ENCODE peak calls at places on chromosomes 16 and 17, in ten cellular contexts. One of them, this sample, is unnamed.

GRCh38 chr17:21193031-21193430 is 20.9 kb downstream of the TMEM11 start:
- DNase-seq in OCI-LY7: no peak
- DNase-seq in activated CD4-positive, alpha-beta T cell treated with anti-CD3 and anti-CD28 coated beads, Interleukin-2, amount 50 U/mL, for 48 hours: no peak
- DNase-seq in neural crest cell: no peak
- DNase-seq in NCI-H1105: no peak
- DNase-seq in stimulated activated naive CD8-positive, alpha-beta T cell treated with anti-CD3 and anti-CD28 coated beads, Interleukin-15, Interleukin-2, amounts not matched to agents 100 U/mL and 50 U/mL, for 24 hours: no peak
- DNase-seq in substantia nigra: no peak
- DNase-seq in amniotic stem cell: no peak
- DNase-seq in stimulated activated CD4-positive, alpha-beta T cell treated with anti-CD3 and anti-CD28 coated beads, Interleukin-1b, Interleukin-23, amount 100 ng/mL, for 1 hour: no peak
- DNase-seq in HEK293T: no peak
- DNase-seq in this sample: no peak

GRCh38 chr16:27671410-27671809 is 121.5 kb downstream of the KATNIP start:
- DNase-seq in OCI-LY7: no peak
- DNase-seq in activated CD4-positive, alpha-beta T cell treated with anti-CD3 and anti-CD28 coated beads, Interleukin-2, amount 50 U/mL, for 48 hours: no peak
- DNase-seq in neural crest cell: no peak
- DNase-seq in NCI-H1105: no peak
- DNase-seq in stimulated activated naive CD8-positive, alpha-beta T cell treated with anti-CD3 and anti-CD28 coated beads, Interleukin-15, Interleukin-2, amounts not matched to agents 100 U/mL and 50 U/mL, for 24 hours: no peak
- DNase-seq in substantia nigra: no peak
- DNase-seq in amniotic stem cell: no peak
- DNase-seq in stimulated activated CD4-positive, alpha-beta T cell treated with anti-CD3 and anti-CD28 coated beads, Interleukin-1b, Interleukin-23, amount 100 ng/mL, for 1 hour: no peak
- DNase-seq in HEK293T: no peak
- DNase-seq in this sample: no peak

GRCh38 chr17:79126139-79126538 is 51.5 kb downstream of the ENGASE start:
- DNase-seq in OCI-LY7: peak
- DNase-seq in activated CD4-positive, alpha-beta T cell treated with anti-CD3 and anti-CD28 coated beads, Interleukin-2, amount 50 U/mL, for 48 hours: no peak
- DNase-seq in neural crest cell: no peak
- DNase-seq in NCI-H1105: no peak
- DNase-seq in stimulated activated naive CD8-positive, alpha-beta T cell treated with anti-CD3 and anti-CD28 coated beads, Interleukin-15, Interleukin-2, amounts not matched to agents 100 U/mL and 50 U/mL, for 24 hours: no peak
- DNase-seq in substantia nigra: no peak
- DNase-seq in amniotic stem cell: no peak
- DNase-seq in stimulated activated CD4-positive, alpha-beta T cell treated with anti-CD3 and anti-CD28 coated beads, Interleukin-1b, Interleukin-23, amount 100 ng/mL, for 1 hour: no peak
- DNase-seq in HEK293T: no peak
- DNase-seq in this sample: no peak

GRCh38 chr16:8887952-8888560 is 5.9 kb downstream of the LITAFD start:
- DNase-seq in OCI-LY7: no peak
- DNase-seq in activated CD4-positive, alpha-beta T cell treated with anti-CD3 and anti-CD28 coated beads, Interleukin-2, amount 50 U/mL, for 48 hours: no peak
- DNase-seq in neural crest cell: no peak
- DNase-seq in NCI-H1105: no peak
- DNase-seq in stimulated activated naive CD8-positive, alpha-beta T cell treated with anti-CD3 and anti-CD28 coated beads, Interleukin-15, Interleukin-2, amounts not matched to agents 100 U/mL and 50 U/mL, for 24 hours: no peak
- DNase-seq in substantia nigra: peak
- DNase-seq in amniotic stem cell: no peak
- DNase-seq in stimulated activated CD4-positive, alpha-beta T cell treated with anti-CD3 and anti-CD28 coated beads, Interleukin-1b, Interleukin-23, amount 100 ng/mL, for 1 hour: no peak
- DNase-seq in HEK293T: no peak
- DNase-seq in this sample: peak

GRCh38 chr17:32240745-32241144 is 24.9 kb upstream of the RHBDL3 start:
- DNase-seq in OCI-LY7: no peak
- DNase-seq in activated CD4-positive, alpha-beta T cell treated with anti-CD3 and anti-CD28 coated beads, Interleukin-2, amount 50 U/mL, for 48 hours: no peak
- DNase-seq in neural crest cell: no peak
- DNase-seq in NCI-H1105: no peak
- DNase-seq in stimulated activated naive CD8-positive, alpha-beta T cell treated with anti-CD3 and anti-CD28 coated beads, Interleukin-15, Interleukin-2, amounts not matched to agents 100 U/mL and 50 U/mL, for 24 hours: no peak
- DNase-seq in substantia nigra: no peak
- DNase-seq in amniotic stem cell: no peak
- DNase-seq in stimulated activated CD4-positive, alpha-beta T cell treated with anti-CD3 and anti-CD28 coated beads, Interleukin-1b, Interleukin-23, amount 100 ng/mL, for 1 hour: no peak
- DNase-seq in HEK293T: no peak
- DNase-seq in this sample: no peak

GRCh38 chr16:88348377-88349152 is 34.2 kb upstream of the ZNF469 start:
- DNase-seq in OCI-LY7: no peak
- DNase-seq in activated CD4-positive, alpha-beta T cell treated with anti-CD3 and anti-CD28 coated beads, Interleukin-2, amount 50 U/mL, for 48 hours: no peak
- DNase-seq in neural crest cell: no peak
- DNase-seq in NCI-H1105: no peak
- DNase-seq in stimulated activated naive CD8-positive, alpha-beta T cell treated with anti-CD3 and anti-CD28 coated beads, Interleukin-15, Interleukin-2, amounts not matched to agents 100 U/mL and 50 U/mL, for 24 hours: no peak
- DNase-seq in substantia nigra: no peak
- DNase-seq in amniotic stem cell: no peak
- DNase-seq in stimulated activated CD4-positive, alpha-beta T cell treated with anti-CD3 and anti-CD28 coated beads, Interleukin-1b, Interleukin-23, amount 100 ng/mL, for 1 hour: no peak
- DNase-seq in HEK293T: no peak
- DNase-seq in this sample: no peak

GRCh38 chr17:7019406-7019805 is 3.4 kb upstream of the BCL6B start:
- DNase-seq in OCI-LY7: no peak
- DNase-seq in activated CD4-positive, alpha-beta T cell treated with anti-CD3 and anti-CD28 coated beads, Interleukin-2, amount 50 U/mL, for 48 hours: no peak
- DNase-seq in neural crest cell: no peak
- DNase-seq in NCI-H1105: no peak
- DNase-seq in stimulated activated naive CD8-positive, alpha-beta T cell treated with anti-CD3 and anti-CD28 coated beads, Interleukin-15, Interleukin-2, amounts not matched to agents 100 U/mL and 50 U/mL, for 24 hours: no peak
- DNase-seq in substantia nigra: no peak
- DNase-seq in amniotic stem cell: no peak
- DNase-seq in stimulated activated CD4-positive, alpha-beta T cell treated with anti-CD3 and anti-CD28 coated beads, Interleukin-1b, Interleukin-23, amount 100 ng/mL, for 1 hour: no peak
- DNase-seq in HEK293T: no peak
- DNase-seq in this sample: no peak

GRCh38 chr17:50559674-50560184 is 786 bp upstream of the CACNA1G start:
- DNase-seq in OCI-LY7: no peak
- DNase-seq in activated CD4-positive, alpha-beta T cell treated with anti-CD3 and anti-CD28 coated beads, Interleukin-2, amount 50 U/mL, for 48 hours: peak
- DNase-seq in neural crest cell: peak
- DNase-seq in NCI-H1105: no peak
- DNase-seq in stimulated activated naive CD8-positive, alpha-beta T cell treated with anti-CD3 and anti-CD28 coated beads, Interleukin-15, Interleukin-2, amounts not matched to agents 100 U/mL and 50 U/mL, for 24 hours: peak
- DNase-seq in substantia nigra: no peak
- DNase-seq in amniotic stem cell: no peak
- DNase-seq in stimulated activated CD4-positive, alpha-beta T cell treated with anti-CD3 and anti-CD28 coated beads, Interleukin-1b, Interleukin-23, amount 100 ng/mL, for 1 hour: no peak
- DNase-seq in HEK293T: peak
- DNase-seq in this sample: no peak

GRCh38 chr16:399278-400019 is 2.2 kb upstream of the DECR2 start:
- DNase-seq in OCI-LY7: no peak
- DNase-seq in activated CD4-positive, alpha-beta T cell treated with anti-CD3 and anti-CD28 coated beads, Interleukin-2, amount 50 U/mL, for 48 hours: no peak
- DNase-seq in neural crest cell: no peak
- DNase-seq in NCI-H1105: no peak
- DNase-seq in stimulated activated naive CD8-positive, alpha-beta T cell treated with anti-CD3 and anti-CD28 coated beads, Interleukin-15, Interleukin-2, amounts not matched to agents 100 U/mL and 50 U/mL, for 24 hours: no peak
- DNase-seq in substantia nigra: no peak
- DNase-seq in amniotic stem cell: no peak
- DNase-seq in stimulated activated CD4-positive, alpha-beta T cell treated with anti-CD3 and anti-CD28 coated beads, Interleukin-1b, Interleukin-23, amount 100 ng/mL, for 1 hour: no peak
- DNase-seq in HEK293T: no peak
- DNase-seq in this sample: no peak

GRCh38 chr16:53968896-53969295 is 264.9 kb downstream of the FTO start:
- DNase-seq in OCI-LY7: no peak
- DNase-seq in activated CD4-positive, alpha-beta T cell treated with anti-CD3 and anti-CD28 coated beads, Interleukin-2, amount 50 U/mL, for 48 hours: no peak
- DNase-seq in neural crest cell: no peak
- DNase-seq in NCI-H1105: no peak
- DNase-seq in stimulated activated naive CD8-positive, alpha-beta T cell treated with anti-CD3 and anti-CD28 coated beads, Interleukin-15, Interleukin-2, amounts not matched to agents 100 U/mL and 50 U/mL, for 24 hours: no peak
- DNase-seq in substantia nigra: no peak
- DNase-seq in amniotic stem cell: no peak
- DNase-seq in stimulated activated CD4-positive, alpha-beta T cell treated with anti-CD3 and anti-CD28 coated beads, Interleukin-1b, Interleukin-23, amount 100 ng/mL, for 1 hour: no peak
- DNase-seq in HEK293T: no peak
- DNase-seq in this sample: no peak

GRCh38 chr16:79171504-79172240 is 428.9 kb downstream of the MAF start:
- DNase-seq in OCI-LY7: no peak
- DNase-seq in activated CD4-positive, alpha-beta T cell treated with anti-CD3 and anti-CD28 coated beads, Interleukin-2, amount 50 U/mL, for 48 hours: no peak
- DNase-seq in neural crest cell: no peak
- DNase-seq in NCI-H1105: peak
- DNase-seq in stimulated activated naive CD8-positive, alpha-beta T cell treated with anti-CD3 and anti-CD28 coated beads, Interleukin-15, Interleukin-2, amounts not matched to agents 100 U/mL and 50 U/mL, for 24 hours: no peak
- DNase-seq in substantia nigra: no peak
- DNase-seq in amniotic stem cell: no peak
- DNase-seq in stimulated activated CD4-positive, alpha-beta T cell treated with anti-CD3 and anti-CD28 coated beads, Interleukin-1b, Interleukin-23, amount 100 ng/mL, for 1 hour: no peak
- DNase-seq in HEK293T: peak
- DNase-seq in this sample: no peak

GRCh38 chr17:40678902-40679522 is 14.0 kb upstream of the KRT222 start:
- DNase-seq in OCI-LY7: no peak
- DNase-seq in activated CD4-positive, alpha-beta T cell treated with anti-CD3 and anti-CD28 coated beads, Interleukin-2, amount 50 U/mL, for 48 hours: no peak
- DNase-seq in neural crest cell: no peak
- DNase-seq in NCI-H1105: no peak
- DNase-seq in stimulated activated naive CD8-positive, alpha-beta T cell treated with anti-CD3 and anti-CD28 coated beads, Interleukin-15, Interleukin-2, amounts not matched to agents 100 U/mL and 50 U/mL, for 24 hours: no peak
- DNase-seq in substantia nigra: no peak
- DNase-seq in amniotic stem cell: no peak
- DNase-seq in stimulated activated CD4-positive, alpha-beta T cell treated with anti-CD3 and anti-CD28 coated beads, Interleukin-1b, Interleukin-23, amount 100 ng/mL, for 1 hour: no peak
- DNase-seq in HEK293T: no peak
- DNase-seq in this sample: no peak

GRCh38 chr17:45001310-45001709 is 33.2 kb upstream of the C1QL1 start:
- DNase-seq in OCI-LY7: no peak
- DNase-seq in activated CD4-positive, alpha-beta T cell treated with anti-CD3 and anti-CD28 coated beads, Interleukin-2, amount 50 U/mL, for 48 hours: no peak
- DNase-seq in neural crest cell: no peak
- DNase-seq in NCI-H1105: no peak
- DNase-seq in stimulated activated naive CD8-positive, alpha-beta T cell treated with anti-CD3 and anti-CD28 coated beads, Interleukin-15, Interleukin-2, amounts not matched to agents 100 U/mL and 50 U/mL, for 24 hours: no peak
- DNase-seq in substantia nigra: no peak
- DNase-seq in amniotic stem cell: no peak
- DNase-seq in stimulated activated CD4-positive, alpha-beta T cell treated with anti-CD3 and anti-CD28 coated beads, Interleukin-1b, Interleukin-23, amount 100 ng/mL, for 1 hour: no peak
- DNase-seq in HEK293T: no peak
- DNase-seq in this sample: no peak

GRCh38 chr17:4110152-4110551 is 32.7 kb downstream of the ZZEF1 start:
- DNase-seq in OCI-LY7: no peak
- DNase-seq in activated CD4-positive, alpha-beta T cell treated with anti-CD3 and anti-CD28 coated beads, Interleukin-2, amount 50 U/mL, for 48 hours: no peak
- DNase-seq in neural crest cell: no peak
- DNase-seq in NCI-H1105: no peak
- DNase-seq in stimulated activated naive CD8-positive, alpha-beta T cell treated with anti-CD3 and anti-CD28 coated beads, Interleukin-15, Interleukin-2, amounts not matched to agents 100 U/mL and 50 U/mL, for 24 hours: no peak
- DNase-seq in substantia nigra: no peak
- DNase-seq in amniotic stem cell: no peak
- DNase-seq in stimulated activated CD4-positive, alpha-beta T cell treated with anti-CD3 and anti-CD28 coated beads, Interleukin-1b, Interleukin-23, amount 100 ng/mL, for 1 hour: no peak
- DNase-seq in HEK293T: no peak
- DNase-seq in this sample: no peak

GRCh38 chr17:50511058-50511457 is 2.8 kb downstream of the MYCBPAP start:
- DNase-seq in OCI-LY7: no peak
- DNase-seq in activated CD4-positive, alpha-beta T cell treated with anti-CD3 and anti-CD28 coated beads, Interleukin-2, amount 50 U/mL, for 48 hours: peak
- DNase-seq in neural crest cell: no peak
- DNase-seq in NCI-H1105: no peak
- DNase-seq in stimulated activated naive CD8-positive, alpha-beta T cell treated with anti-CD3 and anti-CD28 coated beads, Interleukin-15, Interleukin-2, amounts not matched to agents 100 U/mL and 50 U/mL, for 24 hours: peak
- DNase-seq in substantia nigra: no peak
- DNase-seq in amniotic stem cell: no peak
- DNase-seq in stimulated activated CD4-positive, alpha-beta T cell treated with anti-CD3 and anti-CD28 coated beads, Interleukin-1b, Interleukin-23, amount 100 ng/mL, for 1 hour: no peak
- DNase-seq in HEK293T: no peak
- DNase-seq in this sample: no peak

GRCh38 chr17:63945851-63946439 is 13.8 kb upstream of the CD79B start:
- DNase-seq in OCI-LY7: peak
- DNase-seq in activated CD4-positive, alpha-beta T cell treated with anti-CD3 and anti-CD28 coated beads, Interleukin-2, amount 50 U/mL, for 48 hours: no peak
- DNase-seq in neural crest cell: no peak
- DNase-seq in NCI-H1105: no peak
- DNase-seq in stimulated activated naive CD8-positive, alpha-beta T cell treated with anti-CD3 and anti-CD28 coated beads, Interleukin-15, Interleukin-2, amounts not matched to agents 100 U/mL and 50 U/mL, for 24 hours: peak
- DNase-seq in substantia nigra: no peak
- DNase-seq in amniotic stem cell: no peak
- DNase-seq in stimulated activated CD4-positive, alpha-beta T cell treated with anti-CD3 and anti-CD28 coated beads, Interleukin-1b, Interleukin-23, amount 100 ng/mL, for 1 hour: no peak
- DNase-seq in HEK293T: no peak
- DNase-seq in this sample: no peak

GRCh38 chr17:5821057-5821456 is 236.7 kb upstream of the NLRP1 start:
- DNase-seq in OCI-LY7: no peak
- DNase-seq in activated CD4-positive, alpha-beta T cell treated with anti-CD3 and anti-CD28 coated beads, Interleukin-2, amount 50 U/mL, for 48 hours: no peak
- DNase-seq in neural crest cell: no peak
- DNase-seq in NCI-H1105: no peak
- DNase-seq in stimulated activated naive CD8-positive, alpha-beta T cell treated with anti-CD3 and anti-CD28 coated beads, Interleukin-15, Interleukin-2, amounts not matched to agents 100 U/mL and 50 U/mL, for 24 hours: peak
- DNase-seq in substantia nigra: no peak
- DNase-seq in amniotic stem cell: no peak
- DNase-seq in stimulated activated CD4-positive, alpha-beta T cell treated with anti-CD3 and anti-CD28 coated beads, Interleukin-1b, Interleukin-23, amount 100 ng/mL, for 1 hour: no peak
- DNase-seq in HEK293T: no peak
- DNase-seq in this sample: no peak

GRCh38 chr17:77622627-77623026 is 335.9 kb upstream of the TNRC6C start:
- DNase-seq in OCI-LY7: no peak
- DNase-seq in activated CD4-positive, alpha-beta T cell treated with anti-CD3 and anti-CD28 coated beads, Interleukin-2, amount 50 U/mL, for 48 hours: no peak
- DNase-seq in neural crest cell: no peak
- DNase-seq in NCI-H1105: peak
- DNase-seq in stimulated activated naive CD8-positive, alpha-beta T cell treated with anti-CD3 and anti-CD28 coated beads, Interleukin-15, Interleukin-2, amounts not matched to agents 100 U/mL and 50 U/mL, for 24 hours: no peak
- DNase-seq in substantia nigra: no peak
- DNase-seq in amniotic stem cell: no peak
- DNase-seq in stimulated activated CD4-positive, alpha-beta T cell treated with anti-CD3 and anti-CD28 coated beads, Interleukin-1b, Interleukin-23, amount 100 ng/mL, for 1 hour: no peak
- DNase-seq in HEK293T: no peak
- DNase-seq in this sample: no peak

GRCh38 chr16:89860747-89861304 is 12.6 kb upstream of the TCF25 start:
- DNase-seq in OCI-LY7: peak
- DNase-seq in activated CD4-positive, alpha-beta T cell treated with anti-CD3 and anti-CD28 coated beads, Interleukin-2, amount 50 U/mL, for 48 hours: peak
- DNase-seq in neural crest cell: peak
- DNase-seq in NCI-H1105: peak
- DNase-seq in stimulated activated naive CD8-positive, alpha-beta T cell treated with anti-CD3 and anti-CD28 coated beads, Interleukin-15, Interleukin-2, amounts not matched to agents 100 U/mL and 50 U/mL, for 24 hours: peak
- DNase-seq in substantia nigra: peak
- DNase-seq in amniotic stem cell: no peak
- DNase-seq in stimulated activated CD4-positive, alpha-beta T cell treated with anti-CD3 and anti-CD28 coated beads, Interleukin-1b, Interleukin-23, amount 100 ng/mL, for 1 hour: peak
- DNase-seq in HEK293T: peak
- DNase-seq in this sample: no peak

GRCh38 chr16:86229866-86230656 is 280.3 kb upstream of the FOXF1 start:
- DNase-seq in OCI-LY7: no peak
- DNase-seq in activated CD4-positive, alpha-beta T cell treated with anti-CD3 and anti-CD28 coated beads, Interleukin-2, amount 50 U/mL, for 48 hours: no peak
- DNase-seq in neural crest cell: no peak
- DNase-seq in NCI-H1105: no peak
- DNase-seq in stimulated activated naive CD8-positive, alpha-beta T cell treated with anti-CD3 and anti-CD28 coated beads, Interleukin-15, Interleukin-2, amounts not matched to agents 100 U/mL and 50 U/mL, for 24 hours: no peak
- DNase-seq in substantia nigra: no peak
- DNase-seq in amniotic stem cell: no peak
- DNase-seq in stimulated activated CD4-positive, alpha-beta T cell treated with anti-CD3 and anti-CD28 coated beads, Interleukin-1b, Interleukin-23, amount 100 ng/mL, for 1 hour: no peak
- DNase-seq in HEK293T: no peak
- DNase-seq in this sample: no peak

GRCh38 chr17:66514227-66514806 is 211.9 kb downstream of the PRKCA start:
- DNase-seq in OCI-LY7: no peak
- DNase-seq in activated CD4-positive, alpha-beta T cell treated with anti-CD3 and anti-CD28 coated beads, Interleukin-2, amount 50 U/mL, for 48 hours: no peak
- DNase-seq in neural crest cell: no peak
- DNase-seq in NCI-H1105: no peak
- DNase-seq in stimulated activated naive CD8-positive, alpha-beta T cell treated with anti-CD3 and anti-CD28 coated beads, Interleukin-15, Interleukin-2, amounts not matched to agents 100 U/mL and 50 U/mL, for 24 hours: no peak
- DNase-seq in substantia nigra: no peak
- DNase-seq in amniotic stem cell: no peak
- DNase-seq in stimulated activated CD4-positive, alpha-beta T cell treated with anti-CD3 and anti-CD28 coated beads, Interleukin-1b, Interleukin-23, amount 100 ng/mL, for 1 hour: no peak
- DNase-seq in HEK293T: no peak
- DNase-seq in this sample: no peak

GRCh38 chr16:476039-476438 is 50.6 kb downstream of the RAB11FIP3 start:
- DNase-seq in OCI-LY7: no peak
- DNase-seq in activated CD4-positive, alpha-beta T cell treated with anti-CD3 and anti-CD28 coated beads, Interleukin-2, amount 50 U/mL, for 48 hours: no peak
- DNase-seq in neural crest cell: no peak
- DNase-seq in NCI-H1105: no peak
- DNase-seq in stimulated activated naive CD8-positive, alpha-beta T cell treated with anti-CD3 and anti-CD28 coated beads, Interleukin-15, Interleukin-2, amounts not matched to agents 100 U/mL and 50 U/mL, for 24 hours: no peak
- DNase-seq in substantia nigra: no peak
- DNase-seq in amniotic stem cell: no peak
- DNase-seq in stimulated activated CD4-positive, alpha-beta T cell treated with anti-CD3 and anti-CD28 coated beads, Interleukin-1b, Interleukin-23, amount 100 ng/mL, for 1 hour: no peak
- DNase-seq in HEK293T: no peak
- DNase-seq in this sample: no peak

GRCh38 chr16:66131895-66132294 is 234.6 kb upstream of the CDH5 start:
- DNase-seq in OCI-LY7: no peak
- DNase-seq in activated CD4-positive, alpha-beta T cell treated with anti-CD3 and anti-CD28 coated beads, Interleukin-2, amount 50 U/mL, for 48 hours: no peak
- DNase-seq in neural crest cell: no peak
- DNase-seq in NCI-H1105: no peak
- DNase-seq in stimulated activated naive CD8-positive, alpha-beta T cell treated with anti-CD3 and anti-CD28 coated beads, Interleukin-15, Interleukin-2, amounts not matched to agents 100 U/mL and 50 U/mL, for 24 hours: no peak
- DNase-seq in substantia nigra: no peak
- DNase-seq in amniotic stem cell: no peak
- DNase-seq in stimulated activated CD4-positive, alpha-beta T cell treated with anti-CD3 and anti-CD28 coated beads, Interleukin-1b, Interleukin-23, amount 100 ng/mL, for 1 hour: no peak
- DNase-seq in HEK293T: no peak
- DNase-seq in this sample: no peak

GRCh38 chr17:76296186-76296585 is 11.9 kb downstream of the QRICH2 start:
- DNase-seq in OCI-LY7: no peak
- DNase-seq in activated CD4-positive, alpha-beta T cell treated with anti-CD3 and anti-CD28 coated beads, Interleukin-2, amount 50 U/mL, for 48 hours: no peak
- DNase-seq in neural crest cell: no peak
- DNase-seq in NCI-H1105: no peak
- DNase-seq in stimulated activated naive CD8-positive, alpha-beta T cell treated with anti-CD3 and anti-CD28 coated beads, Interleukin-15, Interleukin-2, amounts not matched to agents 100 U/mL and 50 U/mL, for 24 hours: no peak
- DNase-seq in substantia nigra: no peak
- DNase-seq in amniotic stem cell: no peak
- DNase-seq in stimulated activated CD4-positive, alpha-beta T cell treated with anti-CD3 and anti-CD28 coated beads, Interleukin-1b, Interleukin-23, amount 100 ng/mL, for 1 hour: no peak
- DNase-seq in HEK293T: no peak
- DNase-seq in this sample: no peak

GRCh38 chr16:31453255-31454204 is 5.8 kb upstream of the ARMC5 start:
- DNase-seq in OCI-LY7: no peak
- DNase-seq in activated CD4-positive, alpha-beta T cell treated with anti-CD3 and anti-CD28 coated beads, Interleukin-2, amount 50 U/mL, for 48 hours: no peak
- DNase-seq in neural crest cell: no peak
- DNase-seq in NCI-H1105: no peak
- DNase-seq in stimulated activated naive CD8-positive, alpha-beta T cell treated with anti-CD3 and anti-CD28 coated beads, Interleukin-15, Interleukin-2, amounts not matched to agents 100 U/mL and 50 U/mL, for 24 hours: peak
- DNase-seq in substantia nigra: no peak
- DNase-seq in amniotic stem cell: no peak
- DNase-seq in stimulated activated CD4-positive, alpha-beta T cell treated with anti-CD3 and anti-CD28 coated beads, Interleukin-1b, Interleukin-23, amount 100 ng/mL, for 1 hour: no peak
- DNase-seq in HEK293T: no peak
- DNase-seq in this sample: no peak

GRCh38 chr17:64385187-64386083 is 5.2 kb downstream of the PECAM1 start:
- DNase-seq in OCI-LY7: no peak
- DNase-seq in activated CD4-positive, alpha-beta T cell treated with anti-CD3 and anti-CD28 coated beads, Interleukin-2, amount 50 U/mL, for 48 hours: peak
- DNase-seq in neural crest cell: no peak
- DNase-seq in NCI-H1105: no peak
- DNase-seq in stimulated activated naive CD8-positive, alpha-beta T cell treated with anti-CD3 and anti-CD28 coated beads, Interleukin-15, Interleukin-2, amounts not matched to agents 100 U/mL and 50 U/mL, for 24 hours: peak
- DNase-seq in substantia nigra: no peak
- DNase-seq in amniotic stem cell: peak
- DNase-seq in stimulated activated CD4-positive, alpha-beta T cell treated with anti-CD3 and anti-CD28 coated beads, Interleukin-1b, Interleukin-23, amount 100 ng/mL, for 1 hour: no peak
- DNase-seq in HEK293T: no peak
- DNase-seq in this sample: no peak

GRCh38 chr16:70735141-70735979 is 49.5 kb upstream of the MTSS2 start:
- DNase-seq in OCI-LY7: no peak
- DNase-seq in activated CD4-positive, alpha-beta T cell treated with anti-CD3 and anti-CD28 coated beads, Interleukin-2, amount 50 U/mL, for 48 hours: no peak
- DNase-seq in neural crest cell: no peak
- DNase-seq in NCI-H1105: no peak
- DNase-seq in stimulated activated naive CD8-positive, alpha-beta T cell treated with anti-CD3 and anti-CD28 coated beads, Interleukin-15, Interleukin-2, amounts not matched to agents 100 U/mL and 50 U/mL, for 24 hours: no peak
- DNase-seq in substantia nigra: no peak
- DNase-seq in amniotic stem cell: peak
- DNase-seq in stimulated activated CD4-positive, alpha-beta T cell treated with anti-CD3 and anti-CD28 coated beads, Interleukin-1b, Interleukin-23, amount 100 ng/mL, for 1 hour: no peak
- DNase-seq in HEK293T: no peak
- DNase-seq in this sample: no peak

GRCh38 chr16:66695474-66695934 is 1.0 kb downstream of the CMTM4 start:
- DNase-seq in OCI-LY7: no peak
- DNase-seq in activated CD4-positive, alpha-beta T cell treated with anti-CD3 and anti-CD28 coated beads, Interleukin-2, amount 50 U/mL, for 48 hours: no peak
- DNase-seq in neural crest cell: no peak
- DNase-seq in NCI-H1105: no peak
- DNase-seq in stimulated activated naive CD8-positive, alpha-beta T cell treated with anti-CD3 and anti-CD28 coated beads, Interleukin-15, Interleukin-2, amounts not matched to agents 100 U/mL and 50 U/mL, for 24 hours: no peak
- DNase-seq in substantia nigra: no peak
- DNase-seq in amniotic stem cell: no peak
- DNase-seq in stimulated activated CD4-positive, alpha-beta T cell treated with anti-CD3 and anti-CD28 coated beads, Interleukin-1b, Interleukin-23, amount 100 ng/mL, for 1 hour: no peak
- DNase-seq in HEK293T: no peak
- DNase-seq in this sample: peak

This sample was measured in amygdala.